ENCODE peak calls at places on chromosome 21, in six cellular contexts. B is K562, W is endothelial cell of umbilical vein, Y is A549, Q is GM12878, R is HepG2. O is an unnamed sample.

GRCh38 chr21:36120304-36120902 is 14.5 kb upstream of the CBR3 start:
- DNase-seq in R (no peak), B (no peak), W (no peak), Y (no peak), Q (no peak), O (peak)

GRCh38 chr21:34807881-34808568 is 139.2 kb downstream of the CLIC6 start:
- DNase-seq in B (no peak), Y (peak), R (no peak), W (peak), Q (no peak), O (peak)

GRCh38 chr21:24220466-24220865 is 1386.8 kb downstream of the MRPL39 start:
- DNase-seq in Q (no peak), Y (no peak), W (no peak), B (no peak), R (no peak), O (no peak)

GRCh38 chr21:35922618-35923017 is 137.7 kb downstream of the SETD4 start:
- DNase-seq in Y (no peak), R (no peak), Q (no peak), W (peak), B (no peak), O (no peak)

GRCh38 chr21:38277501-38278111 is 20.8 kb downstream of the KCNJ15 start:
- DNase-seq in Y (peak), W (peak), B (peak), R (no peak), Q (no peak), O (peak)

GRCh38 chr21:38289697-38290096 is 32.9 kb downstream of the KCNJ15 start:
- DNase-seq in Y (no peak), B (no peak), W (peak), R (no peak), Q (no peak), O (peak)

GRCh38 chr21:26199471-26199870 is 28.9 kb upstream of the APP start:
- DNase-seq in W (no peak), R (no peak), Y (no peak), Q (no peak), B (no peak), O (no peak)

GRCh38 chr21:31176080-31176551 is 137.8 kb upstream of the KRTAP19-8 start:
- DNase-seq in R (no peak), Y (no peak), W (peak), B (no peak), Q (no peak), O (peak)

DNA sequence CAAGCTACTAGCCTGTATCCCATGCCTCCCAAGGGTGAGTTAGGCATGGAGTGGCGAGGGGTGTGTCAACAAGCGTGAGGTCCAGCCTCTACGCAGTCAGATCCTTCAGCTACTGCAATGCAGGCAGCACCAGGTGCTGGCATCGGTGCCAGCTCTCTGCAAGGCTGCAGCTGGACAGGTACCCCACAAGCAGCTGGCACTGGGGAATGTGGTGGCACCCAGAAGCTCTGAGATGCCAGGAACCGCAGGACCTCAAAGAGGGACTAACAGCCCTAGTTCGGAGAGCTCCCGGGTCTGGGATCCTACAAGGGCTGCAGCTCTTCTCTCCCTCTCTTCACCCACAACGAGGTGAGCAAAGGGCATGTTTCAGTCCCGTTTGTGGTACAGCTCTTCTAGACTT is 974.5 kb downstream of the LTN1 start:
- DNase-seq in Q (no peak), R (no peak), B (no peak), Y (no peak), W (no peak), O (no peak)
- H3K4me3 ChIP-seq in Q (no peak), R (no peak), B (no peak), Y (no peak), W (no peak), O (no peak)

GRCh38 chr21:44582055-44582454 is 1.7 kb upstream of the KRTAP10-5 start:
- DNase-seq in Y (no peak), B (peak), W (no peak), Q (no peak), R (no peak), O (no peak)

GRCh38 chr21:44579056-44579832 is 1.2 kb downstream of the KRTAP10-5 start:
- DNase-seq in Y (no peak), W (no peak), B (no peak), R (no peak), Q (no peak), O (no peak)

GRCh38 chr21:44579833-44580144 is 615 bp downstream of the KRTAP10-5 start:
- DNase-seq in Q (no peak), B (no peak), W (no peak), R (no peak), Y (no peak), O (no peak)

GRCh38 chr21:44582980-44583799 is 2.8 kb upstream of the KRTAP10-5 start:
- DNase-seq in R (no peak), Q (no peak), Y (no peak), B (no peak), W (no peak), O (no peak)

GRCh38 chr21:44581158-44581557 is 754 bp upstream of the KRTAP10-5 start:
- DNase-seq in Q (no peak), W (no peak), B (no peak), Y (no peak), R (no peak), O (no peak)
- TF ChIP-seq MYC in Q (no peak), W (no peak), B (no peak), Y (no peak), R (no peak), O (no peak)

GRCh38 chr21:45050361-45050785 is 24.0 kb upstream of the ADARB1 start:
- DNase-seq in R (no peak), Q (no peak), B (no peak), Y (no peak), W (no peak), O (no peak)
- TF ChIP-seq POLR2A in R (no peak), Q (no peak), B (no peak), Y (no peak), W (no peak), O (no peak)

GRCh38 chr21:41475714-41476405 is 32.1 kb downstream of the TMPRSS2 start:
- DNase-seq in W (no peak), Q (no peak), Y (no peak), B (no peak), R (peak), O (no peak)
- H3K4me3 ChIP-seq in W (no peak), Q (no peak), Y (no peak), B (no peak), R (no peak), O (no peak)

DNA sequence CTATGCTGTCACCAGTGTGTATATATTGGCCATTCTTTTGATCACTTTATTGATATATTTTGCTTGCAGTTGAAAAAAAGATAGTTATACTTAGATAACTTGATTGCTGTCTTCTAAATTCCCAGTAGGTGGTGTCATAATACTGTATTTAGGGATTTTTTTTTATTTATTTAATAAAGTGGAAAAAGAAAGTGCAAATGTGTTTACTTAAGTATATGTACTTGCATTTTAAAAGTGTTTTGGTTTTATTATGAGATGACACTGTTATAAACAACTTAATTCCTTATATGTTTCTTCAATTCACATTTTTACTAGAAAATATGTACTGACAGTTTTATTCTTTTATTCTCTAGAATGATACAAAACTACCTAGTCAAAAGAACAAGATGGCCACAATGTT is 164.8 kb downstream of the USP25 start:
- DNase-seq in Q (no peak), B (no peak), Y (no peak), R (no peak), W (peak), O (peak)
- TF ChIP-seq MYC in Q (no peak), B (no peak), Y (no peak), R (no peak), W (no peak), O (no peak)

GRCh38 chr21:45386728-45387371 is 18.1 kb upstream of the COL18A1 start:
- DNase-seq in B (peak), Q (no peak), R (no peak), W (peak), Y (no peak), O (peak)
- TF ChIP-seq POLR2A in B (no peak), Q (no peak), R (no peak), W (no peak), Y (no peak), O (no peak)

DNA sequence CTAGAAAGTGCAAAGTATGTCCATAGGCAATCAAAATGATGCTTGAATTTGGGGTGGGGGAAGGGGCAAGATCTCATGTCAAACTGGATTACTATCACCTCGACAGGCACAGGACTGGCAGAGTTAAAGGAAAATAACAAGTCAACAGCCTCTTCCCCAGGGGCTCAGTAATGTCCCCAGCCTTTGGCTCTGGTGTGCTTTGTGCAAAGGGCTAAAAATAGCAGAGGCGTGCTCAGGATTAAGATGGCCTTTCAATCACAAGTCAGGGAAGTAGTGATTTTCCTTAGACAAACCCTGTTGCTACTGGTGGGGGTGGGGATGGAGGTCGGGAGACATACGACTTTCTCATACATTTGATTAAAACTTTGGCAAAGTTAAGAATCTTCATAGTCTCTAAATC is 63.4 kb upstream of the OLIG2 start:
- DNase-seq in Y (no peak), Q (no peak), R (no peak), B (no peak), W (no peak), O (no peak)
- H3K4me3 ChIP-seq in Y (no peak), Q (no peak), R (no peak), B (no peak), W (no peak), O (no peak)

GRCh38 chr21:39676054-39676771 is 63.5 kb downstream of the B3GALT5 start:
- DNase-seq in W (no peak), Y (peak), B (no peak), R (peak), Q (peak), O (no peak)
- TF ChIP-seq MYC in W (no peak), Y (no peak), B (no peak), R (no peak), Q (no peak), O (no peak)

GRCh38 chr21:42892931-42893660 is at the start of gene NDUFV3:
- DNase-seq in W (peak), B (peak), R (peak), Q (peak), Y (peak), O (peak)
- TF ChIP-seq POLR2A in W (peak), B (peak), R (peak), Q (peak), Y (peak), O (peak)

GRCh38 chr21:43726686-43727570 is 8.0 kb downstream of the PDXK start:
- DNase-seq in Q (no peak), Y (no peak), W (no peak), B (no peak), R (no peak), O (peak)
- H3K4me3 ChIP-seq in Q (no peak), Y (peak), W (no peak), B (no peak), R (peak), O (peak)

O was measured in NB4.